ENCODE peak calls at places on chromosome 16, in eight cellular contexts. D is GM23248; Q is H9; L is mammary epithelial cell; J is aorta; Z is GM12878; T is naive thymus-derived CD4-positive, alpha-beta T cell; G is cardiac muscle cell. I is an unnamed sample.

GRCh38 chr16:70396209-70396904 is 42.5 kb downstream of the ST3GAL2 start:
- DNase-seq in D (peak; percentile 57), Q (no peak), L (no peak), J (no peak), Z (no peak), T (no peak), G (no peak), I (no peak)

GRCh38 chr16:81266680-81267095 is 28.2 kb downstream of the BCO1 start:
- DNase-seq in D (no peak), Q (no peak), L (peak; percentile 67), J (no peak), Z (no peak), T (no peak), G (peak; percentile 5), I (no peak)

GRCh38 chr16:22734313-22734869 is 79.6 kb upstream of the HS3ST2 start:
- DNase-seq in D (no peak), Q (no peak), L (no peak), J (no peak), Z (no peak), T (no peak), G (no peak), I (no peak)

GRCh38 chr16:22260490-22260889 is 36.7 kb upstream of the POLR3E start:
- DNase-seq in D (no peak), Q (no peak), L (no peak), J (no peak), Z (no peak), T (no peak), G (no peak), I (no peak)

GRCh38 chr16:89385712-89386111 is 104.6 kb downstream of the ANKRD11 start:
- DNase-seq in D (no peak), Q (no peak), L (no peak), J (no peak), Z (no peak), T (no peak), G (no peak), I (no peak)

GRCh38 chr16:3980311-3981111 is 100.0 kb upstream of the CREBBP start:
- DNase-seq in D (peak; percentile 34), Q (no peak), L (no peak), J (no peak), Z (no peak), T (no peak), G (peak; percentile 74), I (no peak)

GRCh38 chr16:78768723-78769122 is 669.3 kb downstream of the WWOX start:
- DNase-seq in D (no peak), Q (no peak), L (no peak), J (no peak), Z (no peak), T (no peak), G (no peak), I (no peak)

GRCh38 chr16:48124266-48124665 is 31.5 kb downstream of the ABCC12 start:
- DNase-seq in D (no peak), Q (no peak), L (no peak), J (no peak), Z (no peak), T (no peak), G (no peak), I (no peak)

GRCh38 chr16:21646091-21646490 is 6.3 kb downstream of the IGSF6 start:
- DNase-seq in D (peak; percentile 41), Q (no peak), L (no peak), J (no peak), Z (no peak), T (no peak), G (peak; percentile 34), I (no peak)

GRCh38 chr16:13780841-13781553 is 139.0 kb upstream of the ERCC4 start:
- DNase-seq in D (no peak), Q (no peak), L (no peak), J (no peak), Z (no peak), T (no peak), G (no peak), I (no peak)

GRCh38 chr16:85286970-85287814 is 174.9 kb upstream of the CIBAR2 start:
- DNase-seq in D (peak; percentile 83), Q (no peak), L (peak; percentile 29), J (no peak), Z (no peak), T (no peak), G (peak; percentile 38), I (no peak)

GRCh38 chr16:57735755-57736418 is at the start of gene KATNB1:
- DNase-seq in D (no peak), Q (no peak), L (no peak), J (no peak), Z (no peak), T (no peak), G (no peak), I (no peak)

GRCh38 chr16:55569025-55569424 is 2.5 kb downstream of the CAPNS2 start:
- DNase-seq in D (peak; percentile 36), Q (no peak), L (peak; percentile 57), J (no peak), Z (no peak), T (no peak), G (peak; percentile 77), I (no peak)

DNA sequence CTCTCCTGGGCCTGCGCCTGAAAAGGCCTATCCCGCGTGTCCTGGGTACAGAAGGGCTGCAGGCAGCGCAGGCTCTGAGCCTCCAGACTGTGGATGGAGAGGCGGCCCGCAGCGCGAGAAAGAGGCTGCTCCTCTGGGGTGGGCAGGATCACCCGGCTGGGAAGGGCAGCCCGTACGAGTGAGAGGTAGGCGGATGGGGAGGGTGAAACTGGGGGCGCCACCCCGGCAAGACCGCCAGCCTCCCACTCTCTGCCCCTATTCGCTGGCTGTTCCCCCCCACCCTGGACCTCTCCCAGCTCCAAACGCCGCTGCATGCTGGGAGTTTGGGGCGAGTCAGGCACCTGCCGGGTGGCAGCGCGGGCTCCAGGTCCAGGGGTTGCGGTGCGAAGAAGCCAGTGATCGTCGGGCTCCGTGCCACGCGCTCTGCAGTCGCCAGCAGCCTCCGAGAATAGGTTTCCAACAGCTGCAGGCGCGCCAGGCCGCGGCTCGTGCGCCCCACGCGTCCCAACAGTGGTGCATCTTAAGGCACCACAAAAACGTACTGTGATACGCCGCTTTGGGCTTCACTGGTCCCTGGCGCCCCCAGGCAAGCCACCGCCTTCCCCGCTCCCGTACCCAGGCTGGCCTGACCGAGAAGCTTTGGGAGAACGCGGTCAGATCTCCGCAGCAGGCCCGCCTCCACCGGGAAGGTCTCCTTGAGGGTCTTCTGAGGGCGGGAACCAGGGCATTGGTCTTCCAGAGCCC is 1.1 kb downstream of the NOXO1 start:
- DNase-seq in D (peak; percentile 39), Q (no peak), L (peak; percentile 14), J (no peak), Z (no peak), T (no peak), G (no peak), I (no peak)
- H3K27me3 ChIP-seq in D (peaks cover 21% of the 10 kb centered on the region), Q (peaks cover 22% of the 10 kb centered on the region), L (no peaks in the 10 kb centered on the region), J (no peaks in the 10 kb centered on the region), Z (peaks cover 5% of the 10 kb centered on the region), T (peaks cover 3% of the 10 kb centered on the region), G (peaks cover 55% of the 10 kb centered on the region), I (no peaks in the 10 kb centered on the region)

GRCh38 chr16:27430923-27431484 is 29.0 kb downstream of the IL21R start:
- DNase-seq in D (peak; percentile 22), Q (peak; percentile 21), L (no peak), J (no peak), Z (no peak), T (no peak), G (peak; percentile 26), I (peak; percentile 76)

GRCh38 chr16:27432600-27432957 is 30.6 kb downstream of the IL21R start:
- DNase-seq in D (peak; percentile 89), Q (peak; percentile 12), L (peak; percentile 83), J (no peak), Z (no peak), T (no peak), G (peak; percentile 41), I (no peak)

GRCh38 chr16:27430512-27430911 is 28.5 kb downstream of the IL21R start:
- DNase-seq in D (no peak), Q (peak; percentile 10), L (no peak), J (no peak), Z (no peak), T (no peak), G (no peak), I (no peak)

GRCh38 chr16:27429981-27430441 is 28.0 kb downstream of the IL21R start:
- DNase-seq in D (no peak), Q (peak; percentile 18), L (no peak), J (no peak), Z (no peak), T (no peak), G (peak; percentile 7), I (peak; percentile 62)

DNA sequence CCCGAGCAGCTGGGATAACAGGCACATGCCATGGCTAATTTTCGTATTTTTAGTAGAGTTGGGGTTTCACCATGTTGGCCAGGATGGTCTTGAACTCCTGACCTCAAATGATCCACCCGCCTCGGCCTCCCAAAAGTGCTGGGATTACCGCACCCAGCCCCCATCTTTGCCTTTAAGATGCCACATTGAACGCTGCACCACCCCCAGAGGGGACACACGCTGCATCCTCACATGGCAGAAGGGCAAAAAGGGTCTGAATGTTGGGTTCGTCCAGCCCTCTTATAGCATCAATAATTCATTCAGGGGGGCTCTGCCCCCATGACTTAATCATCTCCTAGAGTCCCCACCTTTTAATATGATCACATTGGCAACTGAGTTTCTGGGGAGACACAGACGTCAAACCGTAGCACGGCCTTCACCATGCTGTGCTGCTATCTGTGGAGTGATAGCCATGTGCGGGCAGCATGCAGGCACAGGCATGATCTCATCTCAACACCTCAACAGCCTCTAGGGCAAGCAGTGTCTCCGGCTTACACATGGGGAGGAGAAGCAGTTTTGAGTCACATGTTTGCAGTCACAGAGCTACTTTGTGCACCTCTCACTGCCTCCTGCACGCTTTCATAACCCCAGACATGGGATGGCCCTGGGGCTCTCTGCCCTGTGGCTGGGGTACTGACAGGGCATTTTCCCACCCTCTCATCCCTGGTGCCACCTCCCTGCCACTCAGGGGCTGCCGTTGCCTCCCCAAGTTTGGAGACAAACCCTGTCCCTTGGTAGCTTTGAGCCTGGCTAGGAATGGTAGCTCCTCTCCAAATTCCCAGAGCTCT is 30.0 kb downstream of the IL21R start:
- DNase-seq in D (peak; percentile 77), Q (peak; percentile 15), L (peak; percentile 80), J (no peak), Z (no peak), T (no peak), G (no peak), I (no peak)
- H3K27me3 ChIP-seq in D (no peaks in the 10 kb centered on the region), Q (no peaks in the 10 kb centered on the region), L (no peaks in the 10 kb centered on the region), J (no peaks in the 10 kb centered on the region), Z (no peaks in the 10 kb centered on the region), T (no peaks in the 10 kb centered on the region), G (no peaks in the 10 kb centered on the region), I (no peaks in the 10 kb centered on the region)

GRCh38 chr16:86806181-86806837 is 228.0 kb downstream of the FOXL1 start:
- DNase-seq in D (no peak), Q (no peak), L (no peak), J (no peak), Z (no peak), T (no peak), G (no peak), I (no peak)
- H3K27me3 ChIP-seq in D (peaks cover 85% of the 10 kb centered on the region), Q (no peaks in the 10 kb centered on the region), L (peaks cover 2% of the 10 kb centered on the region), J (no peaks in the 10 kb centered on the region), Z (no peaks in the 10 kb centered on the region), T (no peaks in the 10 kb centered on the region), G (no peaks in the 10 kb centered on the region), I (peaks cover 4% of the 10 kb centered on the region)

GRCh38 chr16:31010539-31010938 is at the start of gene STX1B:
- DNase-seq in D (peak; percentile 59), Q (peak; percentile 81), L (no peak), J (no peak), Z (no peak), T (peak; percentile 68), G (peak; percentile 31), I (no peak)
- H3K27me3 ChIP-seq in D (no peaks in the 10 kb centered on the region), Q (no peaks in the 10 kb centered on the region), L (peaks cover 6% of the 10 kb centered on the region), J (no peaks in the 10 kb centered on the region), Z (peaks cover 3% of the 10 kb centered on the region), T (no peaks in the 10 kb centered on the region), G (peaks cover 11% of the 10 kb centered on the region), I (peaks cover 5% of the 10 kb centered on the region)

I was measured in GM06990.